ENCODE peak calls at places on chromosomes 6 and 20, in ten cellular contexts. G is Peyer's patch, Q is breast epithelium, S is spleen, K is body of pancreas, C is endothelial cell of umbilical vein, I is adrenal gland, X is pancreas, Y is cardiac muscle cell, J is sigmoid colon. V is an unnamed sample. For H3K9me3, the result is how much of the 10 kb centered on the place peaks cover.

GRCh38 chr20:38321959-38322598 is 18.1 kb downstream of the BPI start:
- DNase-seq in K (peak), J (peak), S (no peak), Q (peak), C (peak), G (no peak), I (peak), Y (peak), X (no peak), V (no peak)

GRCh38 chr20:49595811-49596545 is 28.0 kb upstream of the PTGIS start:
- DNase-seq in K (no peak), J (peak), I (no peak), Q (no peak), G (no peak), S (no peak), Y (peak), C (peak), X (no peak), V (no peak)

GRCh38 chr6:20403766-20404640 is 2.3 kb downstream of the E2F3 start:
- DNase-seq in I (peak), K (no peak), Y (peak), G (peak), Q (no peak), J (no peak), S (no peak), X (no peak), C (peak), V (no peak)

GRCh38 chr6:71602385-71602949 is 283.9 kb upstream of the RIMS1 start:
- DNase-seq in X (no peak), G (no peak), C (no peak), I (no peak), J (no peak), S (no peak), Q (no peak), Y (peak), K (no peak), V (no peak)

GRCh38 chr20:12595841-12596240 is 412.9 kb upstream of the SPTLC3 start:
- DNase-seq in K (no peak), Q (no peak), S (no peak), G (no peak), Y (no peak), X (no peak), J (no peak), C (no peak), I (no peak), V (no peak)

GRCh38 chr6:152071318-152071717 is 263.8 kb downstream of the ESR1 start:
- DNase-seq in Y (no peak), C (no peak), J (no peak), Q (no peak), I (no peak), S (no peak), G (no peak), X (no peak), K (no peak), V (no peak)

GRCh38 chr6:29814379-29815117 is 13.1 kb upstream of the HLA-G start:
- DNase-seq in C (no peak), Y (no peak), S (no peak), X (no peak), G (no peak), I (no peak), J (no peak), Q (no peak), K (no peak), V (no peak)

GRCh38 chr6:158174514-158174913 is 6.4 kb downstream of the GTF2H5 start:
- DNase-seq in S (no peak), J (no peak), Y (peak), G (no peak), X (no peak), I (peak), K (peak), C (peak), Q (peak), V (no peak)

GRCh38 chr6:128417698-128418097 is 102.7 kb downstream of the PTPRK start:
- DNase-seq in S (no peak), Y (peak), C (no peak), X (no peak), Q (no peak), J (no peak), K (no peak), G (no peak), I (no peak), V (no peak)

GRCh38 chr6:7114744-7115451 is 7.1 kb downstream of the RREB1 start:
- DNase-seq in G (no peak), S (no peak), Q (no peak), C (no peak), I (no peak), K (no peak), X (no peak), Y (peak), J (no peak), V (no peak)

GRCh38 chr6:132256457-132256856 is 144.8 kb downstream of the MOXD1 start:
- DNase-seq in S (no peak), J (no peak), I (no peak), Y (no peak), C (no peak), X (no peak), Q (no peak), K (no peak), G (no peak), V (no peak)

GRCh38 chr6:10099648-10100047 is 315.2 kb downstream of the TFAP2A start:
- DNase-seq in Y (no peak), C (no peak), Q (no peak), G (no peak), I (no peak), S (no peak), X (no peak), J (no peak), K (no peak), V (no peak)

GRCh38 chr6:143598466-143599080 is 79.2 kb upstream of the PHACTR2 start:
- DNase-seq in I (no peak), J (no peak), G (no peak), X (no peak), C (no peak), Y (no peak), S (no peak), Q (no peak), K (no peak), V (no peak)

GRCh38 chr20:48444249-48444648 is 383.6 kb downstream of the PREX1 start:
- DNase-seq in G (no peak), J (no peak), S (no peak), C (no peak), I (no peak), K (no peak), Q (no peak), X (no peak), Y (no peak), V (no peak)

GRCh38 chr20:46204594-46205205 is 86.6 kb downstream of the CD40 start:
- DNase-seq in J (no peak), C (no peak), X (no peak), K (no peak), Q (no peak), I (no peak), S (no peak), G (no peak), Y (no peak), V (no peak)

GRCh38 chr6:148388477-148388876 is 45.8 kb downstream of the SASH1 start:
- DNase-seq in Q (no peak), J (no peak), I (no peak), C (no peak), X (no peak), S (no peak), Y (no peak), G (no peak), K (no peak), V (no peak)

GRCh38 chr6:6811151-6812002 is 222.9 kb downstream of the LY86 start:
- DNase-seq in G (peak), J (no peak), Y (peak), K (peak), I (peak), C (peak), Q (peak), X (peak), S (no peak), V (no peak)

GRCh38 chr6:3414704-3415453 is 42.0 kb downstream of the SLC22A23 start:
- DNase-seq in G (no peak), J (peak), K (no peak), Y (peak), Q (peak), C (no peak), S (no peak), X (no peak), I (no peak), V (no peak)

GRCh38 chr20:50170549-50171220 is 17.2 kb upstream of the PEDS1 start:
- DNase-seq in I (no peak), J (no peak), K (no peak), G (no peak), C (no peak), Y (no peak), Q (no peak), S (no peak), X (no peak), V (no peak)

GRCh38 chr20:43724383-43724782 is 2.4 kb downstream of the GTSF1L start:
- DNase-seq in K (no peak), I (no peak), C (no peak), Y (no peak), X (no peak), G (no peak), J (no peak), Q (no peak), S (no peak), V (no peak)

GRCh38 chr6:139659711-139660110 is 285.3 kb upstream of the CITED2 start:
- DNase-seq in J (no peak), X (peak), Y (no peak), Q (no peak), C (no peak), K (peak), S (no peak), G (no peak), I (no peak), V (no peak)

GRCh38 chr6:63706630-63707029 is 71.0 kb downstream of the PHF3 start:
- DNase-seq in Y (no peak), G (no peak), X (no peak), J (no peak), C (no peak), K (no peak), Q (no peak), I (no peak), S (no peak), V (no peak)

GRCh38 chr6:101429291-101429690 is 35.8 kb downstream of the GRIK2 start:
- DNase-seq in X (no peak), Q (no peak), K (no peak), S (no peak), G (no peak), Y (no peak), C (no peak), J (no peak), I (no peak), V (no peak)

GRCh38 chr6:39961178-39961577 is 26.9 kb upstream of the MOCS1 start:
- DNase-seq in X (no peak), J (no peak), G (no peak), Q (no peak), K (no peak), Y (peak), S (no peak), I (no peak), C (no peak), V (peak)

GRCh38 chr20:45419188-45420091 is 3.5 kb downstream of the PIGT start:
- DNase-seq in Y (peak), Q (peak), G (peak), K (peak), X (peak), I (peak), S (no peak), J (peak), C (peak), V (peak)

GRCh38 chr20:41029150-41029872 is 689 bp downstream of the TOP1 start:
- DNase-seq in S (peak), K (no peak), X (peak), G (no peak), I (peak), C (peak), Y (no peak), Q (no peak), J (peak), V (peak)

GRCh38 chr20:35145141-35145564 is 2.0 kb downstream of the EDEM2 start:
- DNase-seq in G (no peak), S (no peak), I (no peak), K (peak), Y (peak), Q (no peak), X (no peak), C (peak), J (no peak), V (no peak)

GRCh38 chr20:22577515-22578220 is 6.7 kb downstream of the FOXA2 start:
- DNase-seq in G (no peak), Y (no peak), X (peak), J (no peak), S (no peak), K (peak), Q (no peak), C (no peak), I (no peak), V (no peak)

GRCh38 chr20:61322151-61322860 is 70.2 kb downstream of the CDH4 start:
- DNase-seq in J (peak), S (peak), I (no peak), C (no peak), Q (no peak), Y (no peak), K (no peak), X (no peak), G (no peak), V (no peak)

GRCh38 chr6:130575971-130576370 is 210.2 kb downstream of the TMEM200A start:
- DNase-seq in G (peak), C (no peak), K (no peak), X (no peak), Q (no peak), Y (no peak), S (peak), I (no peak), J (no peak), V (no peak)

GRCh38 chr20:50022676-50023075 is 39.9 kb downstream of the SNAI1 start:
- DNase-seq in X (no peak), Y (no peak), I (no peak), K (no peak), G (no peak), C (no peak), J (no peak), Q (no peak), S (no peak), V (no peak)

GRCh38 chr20:46681032-46681854 is 8.0 kb downstream of the TP53RK start:
- DNase-seq in C (peak), J (no peak), G (peak), K (peak), Q (peak), I (peak), Y (peak), S (no peak), X (peak), V (peak)

GRCh38 chr20:1626528-1627192 is 6.9 kb upstream of the SIRPB1 start:
- DNase-seq in G (no peak), X (no peak), J (no peak), Q (no peak), K (no peak), Y (no peak), C (no peak), I (no peak), S (no peak), V (no peak)

DNA sequence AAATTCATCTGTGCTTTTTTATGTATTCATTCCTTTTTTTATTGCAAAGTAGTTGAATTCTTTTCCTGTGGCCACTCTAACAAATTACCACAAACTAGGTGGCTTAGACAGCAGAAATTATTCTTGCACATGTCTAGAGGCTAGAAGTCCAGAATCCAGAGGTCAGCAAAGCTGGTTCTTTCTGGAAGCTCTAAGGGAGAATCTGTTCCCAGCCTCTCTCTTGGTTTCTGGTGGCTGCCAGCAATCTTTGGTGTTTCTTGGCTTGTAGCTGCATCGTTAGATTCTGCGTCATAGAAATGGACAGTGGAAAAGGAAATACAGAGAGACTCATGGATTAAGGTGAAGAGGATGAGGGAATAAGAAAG is 39.3 kb downstream of the GSTA2 start:
- DNase-seq in Y (peak), X (no peak), Q (no peak), G (no peak), S (no peak), I (peak), J (no peak), K (peak), C (peak), V (no peak)
- TF ChIP-seq CTCF in Y (no peak), X (no peak), Q (no peak), G (no peak), S (no peak), I (no peak), J (no peak), K (no peak), C (no peak), V (no peak)

DNA sequence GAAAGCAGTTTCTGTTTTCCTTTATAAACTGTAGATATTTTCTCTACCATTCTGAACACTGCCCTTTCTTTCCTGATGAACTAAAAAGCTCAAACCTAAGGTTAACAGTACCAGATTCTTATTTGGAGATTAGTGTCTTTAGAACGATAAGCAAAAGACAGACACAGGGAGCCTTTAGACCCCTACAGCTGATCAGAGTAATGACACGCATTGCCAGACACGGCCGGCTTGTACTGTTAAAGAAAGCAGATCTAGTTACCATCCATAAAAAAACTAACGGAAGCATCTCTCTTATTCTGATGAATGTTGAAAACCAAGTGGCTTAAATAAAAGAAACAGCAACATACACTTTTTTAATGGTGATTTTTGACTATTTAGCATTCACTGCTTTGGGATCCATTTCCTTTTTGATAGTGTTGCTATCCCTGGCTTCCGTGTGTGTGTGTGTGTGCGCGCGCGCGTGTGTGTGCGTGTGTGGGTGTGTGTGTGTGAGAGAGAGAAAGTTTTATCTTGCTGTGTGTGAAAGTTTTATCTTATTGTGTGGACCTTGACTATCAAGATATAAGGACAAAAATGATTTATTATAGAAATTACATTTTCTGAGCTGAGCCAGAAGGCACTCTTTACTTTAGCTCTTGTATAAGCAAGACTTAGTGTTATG is 95.6 kb upstream of the SLC35B3 start:
- DNase-seq in K (no peak), Y (peak), C (no peak), X (no peak), G (no peak), I (no peak), J (no peak), S (no peak), Q (no peak), V (no peak)
- H3K9me3 ChIP-seq in K (under half), Y (under half), C (under half), X (under half), G (under half), I (under half), J (under half), S (under half), Q (under half), V (under half)

GRCh38 chr6:107868867-107869611 is 44.9 kb upstream of the SCML4 start:
- DNase-seq in Y (no peak), J (no peak), I (no peak), C (no peak), X (no peak), S (no peak), G (no peak), Q (no peak), K (no peak), V (no peak)

GRCh38 chr6:107867302-107867615 is 43.1 kb upstream of the SCML4 start:
- DNase-seq in J (no peak), S (no peak), Q (no peak), C (no peak), I (no peak), X (no peak), G (no peak), Y (no peak), K (no peak), V (no peak)

GRCh38 chr6:107869871-107870270 is 45.8 kb upstream of the SCML4 start:
- DNase-seq in X (no peak), Q (no peak), J (no peak), Y (no peak), C (no peak), S (no peak), I (no peak), K (no peak), G (no peak), V (no peak)

GRCh38 chr6:107864235-107864970 is 40.3 kb upstream of the SCML4 start:
- DNase-seq in K (no peak), J (no peak), G (no peak), Y (no peak), Q (no peak), C (no peak), I (no peak), X (no peak), S (no peak), V (no peak)

GRCh38 chr6:107866606-107867301 is 42.6 kb upstream of the SCML4 start:
- DNase-seq in K (no peak), Q (no peak), C (peak), G (no peak), Y (peak), J (no peak), X (no peak), S (no peak), I (no peak), V (no peak)
- TF ChIP-seq CTCF in K (peak), Q (no peak), C (peak), G (no peak), Y (peak), J (no peak), X (peak), S (peak), I (peak), V (peak)

DNA sequence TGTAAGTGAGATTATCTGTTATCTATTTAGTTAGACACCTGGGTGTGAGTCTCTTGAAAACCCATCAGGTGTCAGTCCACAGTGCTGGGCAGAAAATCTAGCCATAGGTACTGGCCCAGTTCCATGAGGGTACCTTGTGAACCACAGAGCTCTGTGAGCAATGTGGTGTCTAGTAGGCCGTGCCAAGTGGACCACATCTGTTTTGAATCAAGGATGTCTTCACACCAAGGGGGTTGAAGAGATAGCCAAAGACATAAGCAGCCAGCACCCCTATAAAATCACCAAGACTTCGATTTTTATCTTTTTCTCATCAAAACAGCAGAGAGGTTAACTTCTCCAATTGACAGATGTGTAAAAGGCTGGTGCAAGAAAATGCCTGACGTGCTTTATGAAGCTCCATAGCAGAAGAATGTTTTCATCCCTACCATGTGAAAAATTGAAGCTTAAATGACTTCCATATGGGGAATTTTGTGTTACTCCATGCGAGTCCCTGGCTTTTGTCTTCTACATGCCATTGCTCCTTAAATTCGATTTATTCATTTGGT is 368.7 kb downstream of the HAO1 start:
- DNase-seq in Y (no peak), I (no peak), J (no peak), X (no peak), Q (no peak), C (no peak), S (no peak), K (no peak), G (no peak), V (no peak)
- H3K9me3 ChIP-seq in Y (under half), I (under half), J (under half), X (under half), Q (under half), C (under half), S (under half), K (under half), G (under half), V (under half)

DNA sequence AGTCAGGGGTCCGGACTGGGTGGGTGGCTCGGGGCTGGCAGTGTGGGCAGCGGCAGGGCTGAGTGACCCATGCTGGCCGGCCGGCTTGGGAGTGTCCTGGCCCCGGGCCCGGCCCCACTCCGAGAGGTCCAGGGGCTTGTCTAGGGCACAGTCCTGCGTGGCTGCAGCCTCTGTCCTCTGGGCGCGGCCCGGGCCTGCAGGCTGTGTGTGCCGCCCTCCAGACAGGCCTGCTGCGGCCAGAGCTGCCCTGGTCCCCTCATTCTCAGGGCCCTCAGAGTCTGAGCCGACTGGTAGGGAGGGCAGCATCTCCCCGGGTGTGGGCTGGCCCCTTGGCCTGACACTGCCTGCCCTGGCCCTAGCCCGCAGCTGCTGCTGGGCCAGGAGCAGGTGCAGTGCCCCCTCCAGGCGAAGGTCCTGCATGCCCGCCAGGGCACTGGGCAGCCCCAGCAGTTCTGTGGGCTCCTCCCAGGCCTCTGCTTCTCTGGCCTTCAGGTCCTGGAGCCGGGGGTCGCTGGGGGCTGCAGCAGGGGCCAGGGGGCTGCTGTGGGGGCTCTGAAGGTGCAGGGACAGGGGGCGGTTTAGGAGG is 6.9 kb upstream of the CABLES2 start:
- DNase-seq in Q (no peak), X (no peak), Y (no peak), C (no peak), S (no peak), G (no peak), I (no peak), K (no peak), J (no peak), V (no peak)
- TF ChIP-seq CTCF in Q (no peak), X (no peak), Y (peak), C (peak), S (no peak), G (no peak), I (no peak), K (no peak), J (no peak), V (no peak)